ENCODE peak calls at places on chromosome 14, in five cellular contexts. S, P, W, Z and Q are unnamed samples.

GRCh38 chr14:32331227-32331597 is 2.1 kb downstream of the AKAP6 start:
- DNase-seq in Z (no peak), P (no peak), S (no peak), W (no peak), Q (no peak)

GRCh38 chr14:37257651-37258050 is 59.9 kb downstream of the MIPOL1 start:
- DNase-seq in P (no peak), W (no peak), S (no peak), Z (no peak), Q (no peak)

GRCh38 chr14:20607617-20608016 is 16.4 kb upstream of the RNASE12 start:
- DNase-seq in Z (no peak), W (no peak), P (no peak), S (no peak), Q (no peak)

GRCh38 chr14:93944348-93945069 is 17.4 kb downstream of the FAM181A start:
- DNase-seq in W (no peak), P (no peak), Z (no peak), S (no peak), Q (no peak)

GRCh38 chr14:100535287-100536131 is 51.7 kb downstream of the BEGAIN start:
- DNase-seq in W (no peak), Z (no peak), S (peak), P (no peak), Q (no peak)

GRCh38 chr14:55383541-55384140 is 28.0 kb downstream of the ATG14 start:
- DNase-seq in W (no peak), S (no peak), Z (no peak), P (no peak), Q (no peak)

GRCh38 chr14:62645649-62646048 is 399.6 kb downstream of the KCNH5 start:
- DNase-seq in W (no peak), Z (no peak), P (no peak), S (no peak), Q (no peak)

GRCh38 chr14:68685419-68686211 is 107.3 kb downstream of the ZFP36L1 start:
- DNase-seq in W (peak), Z (peak), P (no peak), S (peak), Q (peak)

GRCh38 chr14:105485720-105486332 is 860 bp upstream of the CRIP1 start:
- DNase-seq in W (no peak), S (no peak), Z (no peak), P (no peak), Q (peak)

GRCh38 chr14:92563359-92563758 is 49.8 kb downstream of the RIN3 start:
- DNase-seq in Z (no peak), P (no peak), W (peak), S (no peak), Q (peak)

GRCh38 chr14:102485693-102486512 is 23.7 kb downstream of the ANKRD9 start:
- DNase-seq in P (no peak), W (no peak), S (no peak), Z (no peak), Q (no peak)

GRCh38 chr14:103194256-103195045 is 71.2 kb downstream of the TNFAIP2 start:
- DNase-seq in P (no peak), Z (no peak), W (peak), S (no peak), Q (no peak)

GRCh38 chr14:44529026-44529425 is 21.9 kb upstream of the FSCB start:
- DNase-seq in W (no peak), P (no peak), S (no peak), Z (no peak), Q (no peak)

GRCh38 chr14:49892301-49892635 is 614 bp upstream of the ARF6 start:
- DNase-seq in S (no peak), Z (no peak), P (no peak), W (peak), Q (peak)

GRCh38 chr14:91636604-91637003 is 95.3 kb downstream of the CATSPERB start:
- DNase-seq in Z (no peak), P (no peak), S (no peak), W (no peak), Q (no peak)

GRCh38 chr14:60722836-60723217 is 1.3 kb downstream of the SIX4 start:
- DNase-seq in W (no peak), Z (no peak), S (no peak), P (peak), Q (peak)

GRCh38 chr14:64447890-64448667 is 17.2 kb upstream of the AKAP5 start:
- DNase-seq in W (no peak), S (no peak), P (no peak), Z (no peak), Q (no peak)

GRCh38 chr14:64828096-64828495 is 51.6 kb downstream of the SPTB start:
- DNase-seq in W (no peak), Z (no peak), S (no peak), P (no peak), Q (no peak)

GRCh38 chr14:73714656-73715081 is 485 bp upstream of the PNMA1 start:
- DNase-seq in P (no peak), Z (no peak), S (no peak), W (no peak), Q (no peak)

GRCh38 chr14:105493921-105494605 is 3.0 kb downstream of the TEDC1 start:
- DNase-seq in W (no peak), Z (no peak), S (no peak), P (no peak), Q (no peak)

GRCh38 chr14:30165255-30165654 is 237.6 kb upstream of the PRKD1 start:
- DNase-seq in Z (no peak), W (peak), S (no peak), P (no peak), Q (no peak)

GRCh38 chr14:54784657-54785056 is 118.0 kb downstream of the GCH1 start:
- DNase-seq in W (no peak), Z (no peak), S (no peak), P (no peak), Q (no peak)

GRCh38 chr14:94124582-94125377 is 4.6 kb downstream of the IFI27L2 start:
- DNase-seq in Z (no peak), S (no peak), W (no peak), P (no peak), Q (no peak)

GRCh38 chr14:92553456-92553855 is 39.9 kb downstream of the RIN3 start:
- DNase-seq in S (no peak), P (no peak), Z (no peak), W (peak), Q (no peak)

GRCh38 chr14:75720828-75721227 is 59.8 kb downstream of the TTLL5 start:
- DNase-seq in P (no peak), Z (no peak), W (peak), S (no peak), Q (no peak)

GRCh38 chr14:100723135-100723883 is 3.4 kb upstream of the DLK1 start:
- DNase-seq in W (no peak), Z (no peak), S (no peak), P (no peak), Q (no peak)

GRCh38 chr14:50544911-50545310 is 12.5 kb upstream of the MAP4K5 start:
- DNase-seq in S (no peak), Z (no peak), P (no peak), W (no peak), Q (no peak)

GRCh38 chr14:65972891-65973290 is 513.3 kb upstream of the CCDC196 start:
- DNase-seq in P (no peak), S (no peak), Z (no peak), W (peak), Q (no peak)

GRCh38 chr14:102774391-102775153 is 2.7 kb upstream of the TRAF3 start:
- DNase-seq in Z (no peak), S (peak), P (no peak), W (peak), Q (peak)

GRCh38 chr14:22305563-22306127 is 283.4 kb downstream of the DAD1 start:
- DNase-seq in Z (no peak), P (no peak), W (no peak), S (no peak), Q (no peak)